ENCODE peak calls at places on chromosomes 16 and 17, in six cellular contexts. M is K562, W is A549, U is SK-N-SH, E is H1, Z is HepG2. O is an unnamed sample.

GRCh38 chr16:74761665-74762064 is 13.0 kb downstream of the FA2H start:
- DNase-seq in E (no peak), W (no peak), M (no peak), U (no peak), Z (no peak), O (no peak)

GRCh38 chr17:49213803-49214202 is 3.3 kb downstream of the ABI3 start:
- DNase-seq in E (no peak), W (no peak), Z (no peak), U (no peak), M (no peak), O (no peak)

GRCh38 chr17:6353161-6353560 is 81.8 kb downstream of the AIPL1 start:
- DNase-seq in W (no peak), U (no peak), E (no peak), Z (no peak), M (no peak), O (no peak)

GRCh38 chr16:67665598-67665997 is 952 bp downstream of the ENKD1 start:
- DNase-seq in E (no peak), U (no peak), M (no peak), Z (no peak), W (no peak), O (no peak)

GRCh38 chr17:27581016-27581415 is 50.0 kb upstream of the LGALS9 start:
- DNase-seq in W (no peak), Z (no peak), M (no peak), E (no peak), U (no peak), O (no peak)

GRCh38 chr16:68992521-68992920 is 112.9 kb upstream of the HAS3 start:
- DNase-seq in U (no peak), Z (peak; percentile 70), E (no peak), W (peak; percentile 75), M (no peak), O (no peak)

GRCh38 chr17:56262854-56263253 is 109.6 kb downstream of the ANKFN1 start:
- DNase-seq in Z (no peak), U (no peak), W (no peak), M (no peak), E (no peak), O (no peak)

GRCh38 chr16:25691519-25692091 is at the start of gene HS3ST4:
- DNase-seq in U (peak; percentile 44), M (no peak), Z (no peak), E (no peak), W (no peak), O (no peak)

GRCh38 chr17:74185786-74186185 is 17.7 kb upstream of the RPL38 start:
- DNase-seq in U (no peak), W (no peak), M (no peak), E (no peak), Z (no peak), O (no peak)

GRCh38 chr17:41631025-41631889 is 6.9 kb upstream of the KRT17 start:
- DNase-seq in Z (no peak), U (no peak), M (no peak), W (no peak), E (no peak), O (no peak)

GRCh38 chr16:2236362-2237075 is at the start of gene DNASE1L2:
- DNase-seq in U (peak; percentile 82), W (peak; percentile 52), Z (no peak), E (no peak), M (no peak), O (no peak)

GRCh38 chr17:82793974-82794620 is 42.2 kb downstream of the TBCD start:
- DNase-seq in U (peak; percentile 84), W (no peak), E (no peak), M (no peak), Z (no peak), O (no peak)

GRCh38 chr16:68590201-68590994 is 51.3 kb downstream of the ZFP90 start:
- DNase-seq in E (peak; percentile 64), U (peak; percentile 91), Z (peak; percentile 60), W (peak; percentile 71), M (peak; percentile 67), O (no peak)

GRCh38 chr16:37511-37910 is 15.9 kb downstream of the POLR3K start:
- DNase-seq in U (no peak), E (no peak), M (no peak), Z (no peak), W (no peak), O (no peak)

DNA sequence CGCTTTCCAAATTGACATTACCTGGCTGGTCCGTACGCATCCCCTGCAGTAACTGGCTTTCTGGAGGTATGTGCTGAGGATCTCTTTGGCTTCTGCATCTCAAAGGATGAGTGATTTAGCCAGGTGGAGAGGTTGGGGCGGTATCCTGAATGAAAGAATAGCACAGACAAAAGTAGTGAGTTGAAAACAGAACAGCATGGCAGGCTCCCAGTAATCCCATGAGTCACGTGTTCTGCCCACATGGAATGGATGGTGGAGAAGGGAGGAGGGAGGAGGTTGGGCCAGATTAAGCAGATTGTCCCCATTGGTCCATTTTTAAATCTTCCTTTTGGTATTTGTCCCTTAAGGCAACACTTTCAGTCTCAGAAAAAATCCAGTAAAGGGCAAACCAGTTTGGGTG is 176.0 kb downstream of the WWOX start:
- DNase-seq in M (no peak), U (no peak), E (no peak), W (no peak), Z (no peak), O (no peak)
- TF ChIP-seq EP300 in M (no peak), U (no peak), E (no peak), W (no peak), Z (no peak), O (no peak)

GRCh38 chr16:88390760-88391496 is 8.2 kb downstream of the ZNF469 start:
- DNase-seq in E (no peak), M (no peak), U (no peak), Z (no peak), W (no peak), O (no peak)
- TF ChIP-seq USF2 in E (no peak), M (no peak), U (no peak), Z (no peak), W (no peak), O (no peak)

GRCh38 chr16:4086153-4086552 is 30.1 kb downstream of the ADCY9 start:
- DNase-seq in U (no peak), Z (no peak), E (no peak), M (no peak), W (no peak), O (no peak)

GRCh38 chr16:4087990-4088577 is 28.2 kb downstream of the ADCY9 start:
- DNase-seq in W (no peak), U (no peak), E (no peak), M (no peak), Z (no peak), O (no peak)

GRCh38 chr16:4083347-4083870 is 32.8 kb downstream of the ADCY9 start:
- DNase-seq in M (no peak), Z (no peak), U (no peak), W (no peak), E (no peak), O (no peak)

GRCh38 chr16:4087099-4087885 is 28.9 kb downstream of the ADCY9 start:
- DNase-seq in U (no peak), M (no peak), Z (no peak), W (no peak), E (no peak), O (no peak)

GRCh38 chr16:4085405-4085970 is 30.8 kb downstream of the ADCY9 start:
- DNase-seq in E (no peak), W (peak; percentile 66), U (no peak), Z (no peak), M (no peak), O (no peak)
- TF ChIP-seq EP300 in E (no peak), W (no peak), U (no peak), Z (no peak), M (no peak), O (no peak)

GRCh38 chr17:63700528-63701441 is 860 bp upstream of the LIMD2 start:
- DNase-seq in Z (no peak), E (no peak), U (peak; percentile 97), M (no peak), W (no peak), O (no peak)
- TF ChIP-seq USF2 in Z (no peak), E (no peak), U (no peak), M (no peak), W (no peak), O (no peak)

GRCh38 chr16:88378401-88378800 is 4.4 kb upstream of the ZNF469 start:
- DNase-seq in U (no peak), W (no peak), E (no peak), Z (no peak), M (no peak), O (no peak)
- TF ChIP-seq EP300 in U (no peak), W (no peak), E (no peak), Z (no peak), M (no peak), O (no peak)

O was measured in GM12878.